ENCODE peak calls at places on chromosomes 5 and 9, in eight cellular contexts. S is A549, T is LNCaP clone FGC, D is endothelial cell, O is lower leg skin, P is epithelial cell of esophagus, Y is glutamatergic neuron, U is cardiac muscle cell. G is an unnamed sample.

GRCh38 chr5:17189381-17190036 is 27.9 kb upstream of the BASP1 start:
- DNase-seq in Y (peak), U (peak), S (peak), O (peak), T (peak), D (peak), P (peak), G (peak)

GRCh38 chr5:147756566-147756965 is 26.0 kb downstream of the JAKMIP2 start:
- DNase-seq in Y (peak), U (no peak), D (no peak), P (no peak), T (peak), S (no peak), O (no peak), G (no peak)

GRCh38 chr9:97565262-97565661 is 63.8 kb downstream of the TMOD1 start:
- DNase-seq in Y (no peak), U (no peak), S (no peak), O (peak), D (no peak), T (no peak), P (no peak), G (no peak)

GRCh38 chr5:140642718-140643117 is 3.5 kb downstream of the TMCO6 start:
- DNase-seq in O (peak), Y (no peak), U (peak), S (no peak), T (no peak), D (no peak), P (no peak), G (no peak)

GRCh38 chr9:72363908-72364678 is 915 bp downstream of the ZFAND5 start:
- DNase-seq in U (peak), O (peak), T (no peak), S (no peak), P (peak), Y (peak), D (peak), G (peak)

GRCh38 chr5:157574456-157575095 is 999 bp downstream of the ADAM19 start:
- DNase-seq in T (no peak), O (no peak), Y (peak), D (peak), U (peak), S (no peak), P (no peak), G (no peak)

GRCh38 chr9:87862536-87863268 is 20.0 kb upstream of the SPATA31E1 start:
- DNase-seq in D (no peak), O (no peak), P (peak), Y (no peak), U (peak), S (peak), T (no peak), G (peak)

GRCh38 chr9:19231126-19232035 is 888 bp downstream of the DENND4C start:
- DNase-seq in U (no peak), S (peak), Y (no peak), T (no peak), P (peak), D (no peak), O (no peak), G (no peak)

GRCh38 chr9:115399026-115399425 is 281.1 kb upstream of the TNC start:
- DNase-seq in D (no peak), Y (no peak), U (no peak), T (no peak), P (no peak), S (no peak), O (no peak), G (no peak)

GRCh38 chr9:91824591-91825339 is 125.3 kb downstream of the ROR2 start:
- DNase-seq in S (no peak), D (no peak), O (peak), T (no peak), U (peak), P (no peak), Y (no peak), G (peak)

GRCh38 chr5:76709762-76710161 is 6.2 kb upstream of the F2R start:
- DNase-seq in U (peak), T (no peak), D (no peak), O (no peak), Y (no peak), S (no peak), P (no peak), G (no peak)

GRCh38 chr5:71891856-71892255 is 172.8 kb downstream of the CARTPT start:
- DNase-seq in S (no peak), O (no peak), P (peak), D (peak), Y (no peak), U (peak), T (no peak), G (no peak)

GRCh38 chr9:73775757-73776156 is 624.1 kb downstream of the ANXA1 start:
- DNase-seq in P (peak), U (no peak), S (no peak), D (no peak), O (no peak), Y (no peak), T (no peak), G (no peak)

GRCh38 chr5:179257190-179257741 is 88.0 kb downstream of the ADAMTS2 start:
- DNase-seq in P (no peak), U (no peak), O (peak), D (no peak), S (no peak), T (no peak), Y (no peak), G (peak)

GRCh38 chr9:109459423-109459822 is 38.7 kb downstream of the PTPN3 start:
- DNase-seq in Y (no peak), T (no peak), D (no peak), U (no peak), S (no peak), O (no peak), P (no peak), G (no peak)

GRCh38 chr5:140049713-140050112 is 6.6 kb upstream of the NRG2 start:
- DNase-seq in T (no peak), S (no peak), O (no peak), P (no peak), U (no peak), Y (no peak), D (no peak), G (no peak)

GRCh38 chr9:36543916-36544315 is 28.8 kb upstream of the MELK start:
- DNase-seq in O (peak), S (no peak), U (peak), Y (no peak), D (no peak), T (no peak), P (peak), G (no peak)

GRCh38 chr9:127397722-127398647 is 1.0 kb downstream of the SLC2A8 start:
- DNase-seq in P (peak), U (peak), T (no peak), Y (peak), D (peak), S (peak), O (peak), G (no peak)

GRCh38 chr5:107951322-107951721 is 280.6 kb upstream of the EFNA5 start:
- DNase-seq in P (no peak), Y (no peak), U (no peak), T (no peak), D (no peak), O (no peak), S (no peak), G (no peak)

GRCh38 chr9:100317706-100318105 is 35.0 kb downstream of the TEX10 start:
- DNase-seq in D (no peak), O (no peak), T (no peak), Y (no peak), U (peak), S (no peak), P (peak), G (no peak)

GRCh38 chr5:61974680-61975079 is 331.3 kb upstream of the KIF2A start:
- DNase-seq in Y (no peak), T (no peak), P (no peak), D (no peak), O (no peak), U (no peak), S (no peak), G (no peak)

GRCh38 chr5:448061-448765 is 5.2 kb downstream of the EXOC3 start:
- DNase-seq in T (no peak), U (no peak), O (peak), Y (peak), P (no peak), S (no peak), D (no peak), G (no peak)

GRCh38 chr5:43039468-43040286 is 442 bp downstream of the ANXA2R start:
- DNase-seq in T (no peak), P (peak), O (peak), S (peak), Y (peak), D (peak), U (peak), G (peak)

GRCh38 chr5:21681906-21682305 is 1171.2 kb downstream of the CDH12 start:
- DNase-seq in U (no peak), D (no peak), S (no peak), Y (no peak), O (no peak), T (no peak), P (no peak), G (no peak)

GRCh38 chr5:35963381-35963843 is 25.0 kb upstream of the CAPSL start:
- DNase-seq in Y (no peak), S (no peak), O (no peak), T (no peak), P (peak), U (no peak), D (no peak), G (no peak)

GRCh38 chr5:100902406-100903035 is 561 bp downstream of the ST8SIA4 start:
- DNase-seq in S (no peak), P (peak), Y (no peak), O (no peak), T (no peak), U (no peak), D (no peak), G (no peak)

GRCh38 chr5:172695431-172696054 is 54.5 kb downstream of the NEURL1B start:
- DNase-seq in P (no peak), U (no peak), S (no peak), T (no peak), Y (no peak), O (no peak), D (no peak), G (no peak)

GRCh38 chr9:93231121-93231694 is 47.3 kb downstream of the WNK2 start:
- DNase-seq in Y (no peak), T (no peak), P (no peak), D (no peak), O (no peak), S (no peak), U (no peak), G (no peak)

GRCh38 chr5:453725-454481 is 10.9 kb downstream of the EXOC3 start:
- DNase-seq in Y (no peak), P (peak), S (no peak), U (no peak), O (peak), T (no peak), D (no peak), G (no peak)

GRCh38 chr9:88421348-88421747 is 33.1 kb downstream of the SPIN1 start:
- DNase-seq in T (no peak), P (no peak), Y (no peak), U (no peak), O (no peak), D (no peak), S (no peak), G (no peak)

GRCh38 chr5:71757590-71758543 is 38.8 kb downstream of the CARTPT start:
- DNase-seq in D (peak), O (no peak), T (peak), P (peak), Y (peak), U (peak), S (peak), G (no peak)

GRCh38 chr9:136678624-136679023 is 8.6 kb downstream of the AGPAT2 start:
- DNase-seq in S (no peak), U (no peak), T (no peak), O (no peak), P (no peak), Y (no peak), D (no peak), G (no peak)

DNA sequence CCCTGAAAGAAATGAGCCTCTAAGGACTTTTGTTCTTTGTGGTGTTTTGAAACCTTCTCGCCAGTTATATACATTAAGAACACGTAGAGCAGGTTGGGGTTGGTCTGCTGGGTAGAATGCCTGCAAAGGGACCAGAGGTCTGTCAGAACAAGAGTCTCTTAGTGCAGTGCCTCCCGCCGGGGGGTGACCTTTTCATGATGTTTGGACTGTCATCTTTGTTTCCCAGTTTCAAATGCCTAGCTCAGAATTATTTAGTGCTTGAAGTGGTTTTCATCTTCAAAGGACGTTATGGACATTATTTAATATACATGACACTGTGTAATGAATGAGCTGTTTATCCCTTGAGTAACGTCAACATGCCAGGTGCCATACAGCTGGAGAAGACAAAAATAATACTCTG is 17.0 kb downstream of the TRIO start:
- DNase-seq in O (no peak), T (no peak), U (no peak), S (no peak), Y (no peak), P (no peak), D (no peak), G (no peak)
- TF ChIP-seq CTCF in O (no peak), T (no peak), U (no peak), S (no peak), Y (no peak), P (no peak), D (no peak), G (no peak)

GRCh38 chr9:133716564-133717112 is 21.5 kb downstream of the SARDH start:
- DNase-seq in S (no peak), P (no peak), O (no peak), Y (peak), D (peak), U (peak), T (no peak), G (no peak)

GRCh38 chr9:133717113-133718031 is 20.8 kb downstream of the SARDH start:
- DNase-seq in O (no peak), P (no peak), Y (peak), T (no peak), D (peak), S (no peak), U (no peak), G (no peak)

GRCh38 chr9:133714606-133715294 is 23.4 kb downstream of the SARDH start:
- DNase-seq in S (no peak), U (peak), P (no peak), Y (peak), T (no peak), D (peak), O (no peak), G (no peak)

GRCh38 chr9:133715295-133715865 is 22.8 kb downstream of the SARDH start:
- DNase-seq in D (no peak), S (no peak), U (peak), T (no peak), Y (peak), O (no peak), P (no peak), G (no peak)

GRCh38 chr9:133715866-133716563 is 22.1 kb downstream of the SARDH start:
- DNase-seq in Y (peak), T (no peak), O (no peak), D (peak), P (no peak), S (no peak), U (peak), G (no peak)
- TF ChIP-seq CTCF in Y (peak), T (peak), O (no peak), D (no peak), P (peak), S (peak), U (peak), G (peak)

GRCh38 chr9:38068866-38069628 is at the start of gene SHB:
- DNase-seq in S (peak), Y (peak), T (no peak), U (peak), O (peak), P (peak), D (peak), G (peak)
- TF ChIP-seq CTCF in S (peak), Y (peak), T (no peak), U (no peak), O (no peak), P (no peak), D (no peak), G (no peak)

GRCh38 chr5:90135979-90136378 is 273.6 kb downstream of the CETN3 start:
- DNase-seq in T (peak), D (peak), U (no peak), P (no peak), Y (peak), O (no peak), S (no peak), G (no peak)
- TF ChIP-seq CTCF in T (peak), D (peak), U (no peak), P (peak), Y (peak), O (no peak), S (no peak), G (peak)